ENCODE peak calls at places on chromosomes 3 and 15, in seven cellular contexts. A is breast epithelium, G is prostate gland, E is esophagus squamous epithelium, D is PC-9, I is heart left ventricle, L is lung. X is an unnamed sample. For H3K36me3, the result is how much of the 10 kb centered on the place peaks cover.

GRCh38 chr15:38075466-38075865 is 141.0 kb downstream of the TMCO5A start:
- DNase-seq in D (no peak), L (no peak), I (no peak), G (peak), E (no peak), A (no peak), X (no peak)

GRCh38 chr15:25863067-25863967 is at the start of gene ATP10A:
- DNase-seq in G (no peak), D (no peak), E (no peak), I (peak), L (no peak), A (no peak), X (no peak)

GRCh38 chr3:72185549-72186484 is 400.9 kb upstream of the PROK2 start:
- DNase-seq in E (no peak), I (no peak), G (no peak), D (no peak), A (no peak), L (no peak), X (no peak)

GRCh38 chr3:135802171-135802570 is 163.4 kb upstream of the PPP2R3A start:
- DNase-seq in E (no peak), L (no peak), G (no peak), A (no peak), I (no peak), D (no peak), X (no peak)

GRCh38 chr15:52466134-52466701 is 62.5 kb downstream of the MYO5A start:
- DNase-seq in E (peak), D (no peak), A (no peak), L (no peak), G (no peak), I (peak), X (peak)

GRCh38 chr3:160346511-160346910 is 52.5 kb downstream of the IFT80 start:
- DNase-seq in I (no peak), G (no peak), D (no peak), L (no peak), A (no peak), E (no peak), X (no peak)

GRCh38 chr3:124217542-124217941 is 225.6 kb upstream of the ROPN1 start:
- DNase-seq in A (peak), D (no peak), I (no peak), E (no peak), G (no peak), L (peak), X (peak)

GRCh38 chr15:90872481-90873184 is 4.2 kb downstream of the FURIN start:
- DNase-seq in I (no peak), A (no peak), E (no peak), G (no peak), L (no peak), D (peak), X (no peak)

GRCh38 chr3:179000659-179001058 is 71.0 kb downstream of the ZMAT3 start:
- DNase-seq in I (no peak), L (no peak), A (no peak), E (no peak), G (no peak), D (no peak), X (no peak)

GRCh38 chr3:147038456-147038855 is 367.9 kb downstream of the ZIC4 start:
- DNase-seq in A (no peak), E (no peak), D (no peak), I (no peak), G (no peak), L (no peak), X (no peak)

GRCh38 chr3:129619726-129620162 is 13.3 kb upstream of the PLXND1 start:
- DNase-seq in A (no peak), E (no peak), L (no peak), G (no peak), I (peak), D (no peak), X (no peak)

GRCh38 chr3:194877311-194878119 is 191.8 kb downstream of the FAM43A start:
- DNase-seq in G (no peak), L (no peak), E (no peak), D (no peak), A (no peak), I (no peak), X (no peak)

GRCh38 chr15:66149871-66150270 is 103.7 kb downstream of the MEGF11 start:
- DNase-seq in E (no peak), I (no peak), D (no peak), L (no peak), A (no peak), G (no peak), X (no peak)

DNA sequence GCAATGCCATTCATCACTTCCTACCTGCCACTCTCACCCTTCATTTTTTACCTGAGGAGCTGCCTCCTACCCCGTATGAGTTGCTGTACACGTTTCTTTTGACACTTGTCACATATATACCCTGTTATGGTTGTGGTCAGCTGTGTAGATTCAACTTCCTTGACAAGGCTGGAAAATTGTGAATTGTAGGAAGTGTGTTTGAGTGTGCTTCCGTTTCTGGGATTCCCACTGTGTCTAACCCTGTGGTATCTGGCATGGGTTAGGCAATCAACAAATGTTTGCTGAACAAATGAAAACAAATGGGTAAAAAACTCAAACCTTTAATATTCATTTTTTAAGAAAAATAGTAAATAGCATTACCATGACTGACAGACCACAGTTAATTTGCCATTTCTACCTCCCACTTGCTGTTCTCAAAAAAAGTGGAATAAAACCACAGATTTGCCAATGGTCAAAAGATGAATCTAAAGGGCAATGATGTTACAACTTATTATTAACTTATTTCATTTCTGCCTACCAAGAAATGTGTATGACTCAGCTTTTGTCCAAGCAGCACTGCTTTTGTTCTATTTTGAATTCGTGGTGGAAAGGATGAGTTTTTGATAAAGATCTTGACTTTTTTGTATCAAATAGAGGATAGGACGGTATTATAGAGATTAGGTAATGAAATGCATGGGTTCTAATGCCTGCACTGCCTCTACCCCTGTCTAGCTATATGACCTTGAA is 404.5 kb downstream of the LPP start:
- DNase-seq in G (no peak), I (no peak), E (no peak), L (no peak), D (no peak), A (no peak), X (no peak)
- H3K27ac ChIP-seq in G (no peak), I (peak), E (no peak), L (peak), D (no peak), A (no peak), X (no peak)

DNA sequence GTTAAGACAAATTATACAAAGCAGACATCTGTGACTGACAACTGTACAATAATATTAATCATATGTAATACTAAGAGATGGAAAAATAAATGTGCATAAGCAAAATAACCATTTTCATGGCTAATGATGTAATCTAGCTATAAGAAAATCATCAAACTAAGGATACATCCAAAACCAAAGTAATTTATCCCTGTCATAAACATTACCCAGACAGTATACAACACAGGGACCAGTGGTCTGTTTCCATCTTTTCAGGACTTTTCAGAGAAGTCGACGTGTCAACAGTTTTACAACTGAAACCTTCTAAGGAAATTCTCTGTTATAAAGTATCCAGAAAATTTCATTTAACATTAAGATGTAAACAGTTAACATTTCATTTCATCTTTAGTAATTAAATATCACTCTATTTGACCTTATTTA is 11.0 kb downstream of the THBS1 start:
- DNase-seq in A (no peak), E (no peak), G (no peak), D (no peak), I (no peak), L (no peak), X (no peak)
- H3K36me3 ChIP-seq in A (under half), E (half or more), G (under half), D (under half), I (half or more), L (half or more), X (half or more)

DNA sequence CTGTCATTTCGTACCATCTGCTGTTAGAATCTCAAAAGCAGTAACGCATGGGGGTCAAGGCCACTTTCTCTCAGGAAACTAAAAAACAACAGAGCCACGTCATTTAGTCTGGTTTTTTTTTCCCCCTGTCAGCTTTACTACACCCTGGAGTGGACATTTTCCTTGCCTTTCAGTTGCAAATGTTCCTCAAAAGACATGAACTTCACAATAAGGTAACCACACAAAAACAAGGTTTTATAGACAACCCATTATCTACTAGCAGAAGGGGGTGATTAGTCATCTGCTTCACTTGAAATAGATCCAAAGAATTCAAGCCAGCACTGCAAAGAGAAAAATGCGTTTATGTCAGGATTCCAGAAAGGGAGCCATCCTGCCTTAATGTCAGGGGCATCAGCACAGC is 171.8 kb upstream of the CDIN1 start:
- DNase-seq in G (no peak), A (no peak), I (no peak), D (no peak), L (no peak), E (no peak), X (no peak)
- H3K27ac ChIP-seq in G (no peak), A (no peak), I (no peak), D (no peak), L (no peak), E (no peak), X (no peak)

GRCh38 chr3:128078875-128079274 is 26.6 kb downstream of the SEC61A1 start:
- DNase-seq in G (no peak), L (no peak), A (no peak), D (no peak), I (no peak), E (no peak), X (no peak)
- H3K36me3 ChIP-seq in G (under half), L (under half), A (under half), D (under half), I (under half), E (half or more), X (under half)

GRCh38 chr3:149307435-149307783 is 26.0 kb downstream of the TM4SF18 start:
- DNase-seq in G (no peak), I (no peak), E (no peak), A (no peak), D (no peak), L (no peak), X (no peak)

GRCh38 chr3:149313542-149313941 is 19.9 kb downstream of the TM4SF18 start:
- DNase-seq in A (no peak), E (no peak), I (no peak), G (no peak), D (no peak), L (no peak), X (no peak)

GRCh38 chr3:149314807-149315578 is 18.4 kb downstream of the TM4SF18 start:
- DNase-seq in D (peak), G (no peak), I (no peak), L (no peak), E (no peak), A (no peak), X (no peak)

GRCh38 chr3:149306751-149307434 is 26.5 kb downstream of the TM4SF18 start:
- DNase-seq in L (no peak), G (no peak), D (no peak), A (no peak), I (no peak), E (no peak), X (no peak)

DNA sequence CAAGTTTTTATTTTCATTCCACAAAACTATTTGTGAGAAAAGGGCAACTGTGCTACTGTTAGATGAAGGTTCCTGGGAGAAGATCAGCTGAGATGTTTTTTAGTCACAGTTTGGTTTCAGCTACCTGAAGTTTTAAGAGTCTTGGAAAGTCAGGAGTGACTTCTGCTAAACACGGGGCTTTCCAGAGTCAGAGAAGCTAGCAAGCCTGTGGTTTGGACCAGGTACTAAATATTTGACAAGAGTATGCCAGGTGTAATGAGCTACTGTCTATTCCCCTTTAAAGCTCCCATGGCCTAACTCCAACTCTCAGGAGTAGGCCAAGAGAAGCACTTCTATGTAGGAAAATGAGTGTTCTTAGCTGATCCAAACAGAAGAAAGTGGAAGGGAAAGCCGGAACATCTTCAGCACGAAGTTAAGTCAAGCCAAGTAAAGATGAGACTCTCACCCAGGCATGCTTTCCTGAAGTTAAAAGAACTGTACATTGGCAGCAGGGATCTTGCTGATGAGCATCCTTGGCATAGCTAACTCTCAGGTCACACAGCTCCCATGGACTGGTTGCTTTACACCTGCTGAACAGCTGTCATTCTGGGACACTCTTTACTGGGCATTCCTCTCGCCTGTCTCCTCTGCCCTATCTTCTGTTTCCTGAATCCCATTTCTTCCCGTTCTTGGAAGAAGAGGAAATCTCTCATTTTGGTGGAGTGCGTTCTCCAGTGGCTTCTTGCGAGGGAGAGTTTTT is 22.5 kb downstream of the TM4SF18 start:
- DNase-seq in D (peak), L (no peak), G (peak), E (no peak), I (no peak), A (no peak), X (no peak)
- H3K27ac ChIP-seq in D (peak), L (no peak), G (no peak), E (peak), I (no peak), A (peak), X (peak)

DNA sequence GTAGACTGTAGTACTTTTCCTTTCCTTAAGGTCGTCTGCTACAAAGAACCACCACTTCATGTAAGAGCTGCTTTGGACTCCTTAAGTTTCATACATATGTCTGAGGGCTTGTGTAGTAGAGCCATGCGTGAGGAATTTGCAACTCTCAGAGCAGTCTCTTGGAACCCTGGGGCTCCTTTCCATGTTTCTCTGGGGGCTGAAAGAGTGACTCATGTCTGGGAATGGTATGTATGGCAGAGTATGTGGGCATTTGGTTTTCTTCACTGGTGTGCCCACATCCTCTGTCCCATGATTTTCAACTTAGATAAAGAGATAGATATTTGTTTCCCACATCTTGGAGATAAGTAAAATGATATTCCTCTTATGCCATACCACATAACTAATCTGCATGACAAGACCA is 20.6 kb upstream of the RBM5 start:
- DNase-seq in L (no peak), I (no peak), E (no peak), D (no peak), A (no peak), G (no peak), X (no peak)
- H3K36me3 ChIP-seq in L (half or more), I (half or more), E (half or more), D (under half), A (under half), G (under half), X (half or more)

DNA sequence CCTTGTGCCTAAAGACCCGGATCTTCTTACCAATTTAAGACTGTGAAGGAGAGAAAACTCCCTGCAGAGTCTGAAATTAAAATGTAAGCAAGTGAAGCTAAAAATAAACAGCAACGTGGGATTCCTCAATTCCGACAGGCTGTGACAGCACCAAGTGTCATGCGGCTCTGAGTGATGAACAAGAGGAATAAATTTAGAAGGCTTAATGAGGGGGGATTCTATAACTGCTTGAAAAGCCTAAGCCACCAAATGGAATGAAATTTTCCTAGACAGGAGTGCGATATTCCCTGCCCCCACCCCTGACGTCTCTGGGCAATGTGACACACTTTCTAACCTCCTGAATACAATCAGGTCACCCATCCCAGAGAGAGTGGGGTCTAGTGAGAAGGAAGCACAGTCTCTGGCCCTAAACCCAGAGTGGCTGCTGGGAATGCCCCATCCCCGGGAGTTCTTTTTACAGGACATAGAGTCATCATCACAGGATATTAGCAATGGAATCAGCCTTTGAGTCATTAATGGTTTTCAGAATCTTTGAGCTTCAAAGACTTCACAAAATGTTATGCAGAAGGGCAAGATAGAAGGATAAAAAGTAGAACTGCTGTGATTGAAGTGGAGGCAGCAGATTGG is 114.3 kb downstream of the EDEM1 start:
- DNase-seq in E (no peak), A (no peak), D (no peak), I (no peak), G (no peak), L (no peak), X (no peak)
- H3K27ac ChIP-seq in E (no peak), A (no peak), D (no peak), I (no peak), G (no peak), L (no peak), X (no peak)

GRCh38 chr3:12898980-12899755 is 57.8 kb upstream of the RPL32 start:
- DNase-seq in I (peak), L (no peak), A (no peak), D (no peak), G (no peak), E (no peak), X (no peak)
- H3K36me3 ChIP-seq in I (half or more), L (under half), A (under half), D (under half), G (under half), E (half or more), X (under half)

GRCh38 chr3:187281191-187281714 is 10.3 kb downstream of the MASP1 start:
- DNase-seq in G (no peak), I (no peak), L (no peak), D (no peak), A (no peak), E (no peak), X (no peak)

GRCh38 chr3:187276397-187277128 is 15.0 kb downstream of the MASP1 start:
- DNase-seq in G (no peak), A (no peak), E (no peak), D (no peak), L (no peak), I (no peak), X (no peak)

GRCh38 chr3:187274977-187275338 is 16.6 kb downstream of the MASP1 start:
- DNase-seq in E (no peak), L (no peak), D (no peak), A (no peak), G (no peak), I (no peak), X (no peak)

GRCh38 chr3:187277129-187277462 is 14.4 kb downstream of the MASP1 start:
- DNase-seq in L (no peak), A (no peak), I (no peak), G (no peak), D (no peak), E (no peak), X (no peak)

DNA sequence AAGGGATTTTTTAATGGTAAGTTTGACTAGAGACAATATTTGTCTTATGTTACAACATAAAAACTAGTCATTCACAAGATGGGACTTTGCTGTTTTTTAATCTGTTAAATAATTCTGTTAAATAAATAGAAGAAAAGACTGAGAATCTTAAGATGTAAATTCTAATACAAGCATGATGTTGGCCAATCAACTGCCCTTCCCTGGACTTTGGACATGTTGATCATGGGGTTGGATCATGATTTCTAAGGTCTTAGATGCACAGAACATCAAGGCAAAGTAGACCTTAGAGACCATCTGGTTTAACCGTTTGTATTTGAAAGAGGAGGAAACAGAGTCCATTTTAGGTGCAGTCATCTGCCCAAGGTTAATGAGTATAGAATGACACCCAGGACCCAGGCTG is 10.9 kb downstream of the MASP1 start:
- DNase-seq in I (no peak), L (no peak), E (no peak), A (no peak), G (no peak), D (no peak), X (no peak)
- H3K27ac ChIP-seq in I (no peak), L (no peak), E (no peak), A (no peak), G (no peak), D (no peak), X (no peak)

GRCh38 chr3:170296703-170297102 is 60.8 kb upstream of the SKIL start:
- DNase-seq in A (no peak), L (no peak), I (no peak), E (no peak), G (no peak), D (no peak), X (no peak)
- H3K36me3 ChIP-seq in A (under half), L (under half), I (half or more), E (half or more), G (under half), D (under half), X (half or more)